ENCODE peak calls at places on chromosomes 1 and 21, in seven cellular contexts. Y, M, L, G, V, F and H are unnamed samples.

GRCh38 chr1:232856556-232856955 is 51.3 kb downstream of the MAP10 start:
- DNase-seq in Y (no peak), M (no peak), L (no peak), G (no peak), V (no peak), F (no peak), H (no peak)

GRCh38 chr1:112172294-112172882 is 182.9 kb upstream of the KCND3 start:
- DNase-seq in Y (no peak), M (peak; percentile 22), L (peak; percentile 55), G (no peak), V (peak; percentile 63), F (peak; percentile 81), H (peak; percentile 57)

GRCh38 chr21:17257784-17258183 is 255.1 kb upstream of the CXADR start:
- DNase-seq in Y (no peak), M (no peak), L (no peak), G (no peak), V (peak; percentile 54), F (peak; percentile 50), H (no peak)

GRCh38 chr1:203672354-203672753 is 45.7 kb downstream of the ATP2B4 start:
- DNase-seq in Y (no peak), M (peak; percentile 67), L (no peak), G (no peak), V (no peak), F (no peak), H (no peak)

GRCh38 chr1:2589331-2590232 is 3.0 kb downstream of the PRXL2B start:
- DNase-seq in Y (no peak), M (no peak), L (no peak), G (no peak), V (no peak), F (no peak), H (no peak)

GRCh38 chr1:17662296-17662695 is 92.8 kb upstream of the ACTL8 start:
- DNase-seq in Y (no peak), M (no peak), L (no peak), G (no peak), V (no peak), F (no peak), H (no peak)

GRCh38 chr1:234963180-234963903 is 165.3 kb downstream of the TOMM20 start:
- DNase-seq in Y (peak; percentile 60), M (peak; percentile 82), L (peak; percentile 93), G (peak; percentile 67), V (peak; percentile 91), F (peak; percentile 84), H (peak; percentile 76)

GRCh38 chr1:16605532-16605931 is 7.8 kb downstream of the NBPF1 start:
- DNase-seq in Y (no peak), M (no peak), L (no peak), G (no peak), V (no peak), F (no peak), H (no peak)

GRCh38 chr1:29809446-29810120 is 573.3 kb downstream of the PTPRU start:
- DNase-seq in Y (no peak), M (no peak), L (no peak), G (no peak), V (no peak), F (no peak), H (no peak)